ENCODE peak calls at places on chromosomes 1 and 21, in five cellular contexts. F is IMR-90, N is K562, V is A549, J is HepG2. C is an unnamed sample.

GRCh38 chr1:155050560-155051341 is at the start of gene ADAM15:
- DNase-seq in F (peak; percentile 53), N (peak; percentile 98), V (peak; percentile 84), J (peak; percentile 66), C (no peak)

GRCh38 chr1:75602486-75602885 is 8.4 kb downstream of the SLC44A5 start:
- DNase-seq in F (no peak), N (no peak), V (no peak), J (no peak), C (no peak)

GRCh38 chr21:23951251-23951650 is 1656.0 kb downstream of the MRPL39 start:
- DNase-seq in F (peak; percentile 67), N (no peak), V (no peak), J (no peak), C (no peak)

GRCh38 chr21:17585875-17586450 is 26.7 kb downstream of the BTG3 start:
- DNase-seq in F (peak; percentile 62), N (peak; percentile 16), V (peak; percentile 48), J (peak; percentile 41), C (no peak)

GRCh38 chr1:163174524-163175437 is 27.9 kb downstream of the RGS5 start:
- DNase-seq in F (peak; percentile 65), N (peak; percentile 23), V (peak; percentile 48), J (peak; percentile 20), C (peak; percentile 19)

GRCh38 chr1:218990019-218990418 is 183.7 kb upstream of the LYPLAL1 start:
- DNase-seq in F (no peak), N (no peak), V (no peak), J (no peak), C (no peak)

GRCh38 chr1:205678286-205679111 is 1.8 kb downstream of the SLC45A3 start:
- DNase-seq in F (peak; percentile 55), N (peak; percentile 88), V (no peak), J (no peak), C (no peak)

GRCh38 chr1:15592285-15592684 is 7.4 kb upstream of the AGMAT start:
- DNase-seq in F (no peak), N (no peak), V (no peak), J (no peak), C (no peak)

GRCh38 chr1:199821029-199821779 is 206.3 kb upstream of the NR5A2 start:
- DNase-seq in F (no peak), N (no peak), V (no peak), J (no peak), C (no peak)

GRCh38 chr1:3551290-3551678 is 60.0 kb downstream of the MEGF6 start:
- DNase-seq in F (no peak), N (no peak), V (no peak), J (no peak), C (no peak)

GRCh38 chr1:174413632-174414031 is 34.1 kb upstream of the GPR52 start:
- DNase-seq in F (no peak), N (no peak), V (peak; percentile 22), J (no peak), C (no peak)

GRCh38 chr1:228016653-228017355 is 10.0 kb downstream of the WNT3A start:
- DNase-seq in F (no peak), N (no peak), V (no peak), J (no peak), C (no peak)

GRCh38 chr1:226664413-226665101 is 74.5 kb downstream of the ITPKB start:
- DNase-seq in F (peak; percentile 94), N (no peak), V (no peak), J (no peak), C (no peak)

GRCh38 chr1:201891451-201892045 is 2.9 kb downstream of the SHISA4 start:
- DNase-seq in F (no peak), N (no peak), V (no peak), J (no peak), C (no peak)

GRCh38 chr1:56509713-56510641 is 69.4 kb downstream of the PLPP3 start:
- DNase-seq in F (no peak), N (peak; percentile 46), V (no peak), J (peak; percentile 57), C (no peak)

GRCh38 chr1:43197343-43198127 is 25.4 kb downstream of the CFAP57 start:
- DNase-seq in F (no peak), N (no peak), V (no peak), J (peak; percentile 24), C (no peak)

GRCh38 chr1:19563336-19564097 is 78.2 kb upstream of the CAPZB start:
- DNase-seq in F (peak; percentile 41), N (no peak), V (no peak), J (no peak), C (no peak)

GRCh38 chr1:19209990-19210771 is at the start of gene UBR4:
- DNase-seq in F (peak; percentile 95), N (peak; percentile 93), V (peak; percentile 95), J (peak; percentile 94), C (peak; percentile 99)

DNA sequence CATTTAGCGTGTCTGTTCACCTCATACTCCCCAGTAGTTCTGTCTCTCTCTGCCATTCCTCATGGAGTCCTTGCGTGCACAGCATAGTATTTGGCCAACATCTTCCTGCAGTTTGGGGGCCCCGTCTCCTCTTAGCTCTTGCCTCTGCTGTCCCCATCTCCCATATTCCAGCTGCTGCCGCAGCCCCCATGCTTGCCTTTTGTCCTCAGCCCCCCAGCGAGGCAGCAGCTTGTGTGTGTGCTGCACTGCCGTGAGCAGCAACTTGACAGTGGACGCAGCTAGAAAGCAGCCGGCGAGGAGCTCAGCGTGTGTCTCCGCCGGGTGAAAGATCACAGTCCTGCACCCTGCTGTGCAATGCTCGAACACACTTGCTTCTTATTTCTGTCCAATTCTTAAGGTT is 164.2 kb upstream of the COL6A1 start:
- DNase-seq in F (no peak), N (no peak), V (no peak), J (no peak), C (no peak)
- TF ChIP-seq MAFK in F (no peak), N (no peak), V (no peak), J (no peak), C (no peak)

GRCh38 chr1:204289280-204289679 is 70.4 kb downstream of the PLEKHA6 start:
- DNase-seq in F (no peak), N (no peak), V (no peak), J (no peak), C (no peak)

GRCh38 chr1:204286323-204286714 is 72.5 kb upstream of the GOLT1A start:
- DNase-seq in F (no peak), N (no peak), V (no peak), J (no peak), C (no peak)

GRCh38 chr1:204287466-204287881 is 72.3 kb downstream of the PLEKHA6 start:
- DNase-seq in F (no peak), N (no peak), V (peak; percentile 22), J (no peak), C (no peak)

GRCh38 chr1:204286841-204287387 is 72.8 kb downstream of the PLEKHA6 start:
- DNase-seq in F (no peak), N (no peak), V (peak; percentile 30), J (no peak), C (no peak)

DNA sequence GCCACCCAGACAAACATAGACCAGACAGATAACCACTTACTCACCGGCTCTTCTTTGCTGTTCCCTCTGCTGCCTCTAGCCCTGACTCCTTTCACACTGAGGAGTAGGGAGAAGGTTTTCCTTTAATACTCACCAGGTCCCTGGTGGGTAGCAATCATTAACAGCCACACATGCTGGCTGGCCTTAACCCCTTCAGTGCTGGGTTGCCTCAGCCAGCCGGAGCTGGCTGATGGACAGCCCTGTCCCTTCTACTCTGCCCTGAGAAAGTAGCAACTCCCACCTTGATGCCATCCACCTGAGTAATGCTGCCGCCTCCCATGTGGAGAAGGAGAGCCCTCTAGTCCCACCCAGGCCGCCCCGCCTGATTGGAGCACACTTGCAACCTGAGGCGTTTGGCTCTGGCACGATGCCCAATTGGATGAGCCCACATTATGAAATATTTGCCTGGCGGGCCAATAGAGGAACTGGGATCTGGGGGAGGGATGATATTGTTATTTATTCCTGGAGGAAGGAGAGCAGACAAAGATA is 71.6 kb downstream of the PLEKHA6 start:
- DNase-seq in F (no peak), N (no peak), V (peak; percentile 90), J (peak; percentile 79), C (peak; percentile 82)
- TF ChIP-seq MAFK in F (no peak), N (no peak), V (no peak), J (no peak), C (no peak)

DNA sequence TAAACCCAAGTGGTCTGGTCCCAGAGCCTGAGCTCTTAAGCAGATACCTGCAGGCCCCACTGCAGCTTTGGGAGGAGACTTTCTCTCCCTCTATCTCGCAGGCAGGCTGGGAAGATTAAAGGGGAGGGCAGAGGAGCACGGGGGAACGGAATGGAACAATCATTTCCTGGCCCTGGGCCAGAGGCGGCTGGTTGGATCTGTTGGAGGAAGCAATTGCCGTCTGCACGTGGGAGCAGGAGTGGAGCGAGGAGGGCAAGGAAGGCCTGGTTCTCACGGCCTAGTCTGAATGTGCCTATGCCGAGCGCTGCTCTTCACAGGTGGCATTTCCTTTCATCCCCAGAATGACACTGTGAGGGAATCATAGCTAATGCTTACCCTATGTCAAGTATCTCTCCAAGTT is 23.7 kb downstream of the NKAIN1 start:
- DNase-seq in F (peak; percentile 17), N (no peak), V (no peak), J (no peak), C (no peak)
- TF ChIP-seq MAFK in F (no peak), N (no peak), V (no peak), J (no peak), C (no peak)

GRCh38 chr1:12398479-12398878 is 168.6 kb downstream of the VPS13D start:
- DNase-seq in F (no peak), N (no peak), V (no peak), J (no peak), C (no peak)
- TF ChIP-seq MAFK in F (no peak), N (no peak), V (no peak), J (no peak), C (no peak)

C was measured in H1.